ENCODE peak calls at places on chromosomes 11 and 22, in ten cellular contexts. O, B, C, G, D, T, R, Q, F and X are unnamed samples.

GRCh38 chr11:63599211-63600122 is 14.8 kb downstream of the PLAAT3 start:
- DNase-seq in O (no peak), B (no peak), C (no peak), G (no peak), D (peak), T (no peak), R (no peak), Q (no peak), F (peak), X (no peak)

GRCh38 chr11:7307836-7308235 is 56.1 kb downstream of the SYT9 start:
- DNase-seq in O (no peak), B (no peak), C (no peak), G (no peak), D (no peak), T (no peak), R (no peak), Q (no peak), F (no peak), X (no peak)

GRCh38 chr11:28939381-28939780 is 831.2 kb downstream of the METTL15 start:
- DNase-seq in O (no peak), B (no peak), C (no peak), G (no peak), D (no peak), T (no peak), R (no peak), Q (no peak), F (no peak), X (no peak)

GRCh38 chr11:1548221-1549070 is 23.6 kb downstream of the DUSP8 start:
- DNase-seq in O (peak), B (no peak), C (no peak), G (no peak), D (peak), T (no peak), R (no peak), Q (no peak), F (peak), X (peak)

GRCh38 chr22:46054091-46054877 is 77.3 kb upstream of the WNT7B start:
- DNase-seq in O (peak), B (no peak), C (peak), G (no peak), D (peak), T (peak), R (peak), Q (peak), F (peak), X (no peak)

GRCh38 chr11:113841691-113842090 is 33.7 kb downstream of the USP28 start:
- DNase-seq in O (no peak), B (no peak), C (no peak), G (no peak), D (no peak), T (no peak), R (no peak), Q (no peak), F (no peak), X (no peak)

GRCh38 chr22:45994516-45995404 is 17.8 kb upstream of the WNT7B start:
- DNase-seq in O (peak), B (no peak), C (peak), G (peak), D (peak), T (peak), R (peak), Q (peak), F (peak), X (peak)

GRCh38 chr11:131688056-131688693 is 317.8 kb downstream of the NTM start:
- DNase-seq in O (peak), B (no peak), C (peak), G (peak), D (no peak), T (peak), R (peak), Q (no peak), F (no peak), X (no peak)

GRCh38 chr11:82718307-82718706 is 15.4 kb downstream of the FAM181B start:
- DNase-seq in O (no peak), B (peak), C (no peak), G (peak), D (peak), T (peak), R (no peak), Q (no peak), F (peak), X (no peak)

GRCh38 chr11:126413843-126414405 is 58.4 kb downstream of the ST3GAL4 start:
- DNase-seq in O (no peak), B (no peak), C (no peak), G (no peak), D (no peak), T (no peak), R (no peak), Q (no peak), F (no peak), X (no peak)

GRCh38 chr11:76147106-76147735 is 59.1 kb downstream of the WNT11 start:
- DNase-seq in O (no peak), B (no peak), C (no peak), G (no peak), D (no peak), T (no peak), R (no peak), Q (no peak), F (no peak), X (no peak)

GRCh38 chr11:33808228-33808828 is 34.0 kb upstream of the FBXO3 start:
- DNase-seq in O (peak), B (peak), C (peak), G (peak), D (peak), T (peak), R (peak), Q (peak), F (peak), X (peak)

GRCh38 chr11:8711895-8712442 is 29.4 kb downstream of the RPL27A start:
- DNase-seq in O (no peak), B (no peak), C (no peak), G (no peak), D (no peak), T (no peak), R (no peak), Q (no peak), F (no peak), X (no peak)

GRCh38 chr11:6812391-6813005 is 13.0 kb upstream of the OR6A2 start:
- DNase-seq in O (no peak), B (no peak), C (peak), G (peak), D (peak), T (peak), R (peak), Q (peak), F (peak), X (peak)

GRCh38 chr22:35645646-35646045 is 2.6 kb upstream of the APOL6 start:
- DNase-seq in O (no peak), B (no peak), C (no peak), G (no peak), D (no peak), T (no peak), R (no peak), Q (no peak), F (no peak), X (no peak)

GRCh38 chr11:114149689-114150407 is 90.3 kb downstream of the ZBTB16 start:
- DNase-seq in O (no peak), B (no peak), C (no peak), G (no peak), D (no peak), T (no peak), R (no peak), Q (no peak), F (no peak), X (no peak)

GRCh38 chr11:18706330-18707243 is 8.0 kb downstream of the TMEM86A start:
- DNase-seq in O (peak), B (no peak), C (peak), G (no peak), D (no peak), T (peak), R (peak), Q (peak), F (no peak), X (peak)

GRCh38 chr11:134048028-134048427 is 20.8 kb upstream of the JAM3 start:
- DNase-seq in O (no peak), B (no peak), C (no peak), G (no peak), D (no peak), T (no peak), R (no peak), Q (no peak), F (no peak), X (no peak)

GRCh38 chr11:111586305-111586915 is 15.8 kb upstream of the SIK2 start:
- DNase-seq in O (peak), B (no peak), C (peak), G (peak), D (peak), T (peak), R (no peak), Q (peak), F (peak), X (peak)

GRCh38 chr11:121563003-121563402 is 110.2 kb upstream of the SORL1-AS1 start:
- DNase-seq in O (no peak), B (no peak), C (peak), G (no peak), D (no peak), T (no peak), R (no peak), Q (no peak), F (no peak), X (no peak)

GRCh38 chr11:35192347-35192746 is 53.4 kb downstream of the CD44 start:
- DNase-seq in O (no peak), B (no peak), C (no peak), G (peak), D (no peak), T (no peak), R (no peak), Q (no peak), F (no peak), X (no peak)

GRCh38 chr22:42360348-42360747 is 71.9 kb downstream of the NFAM1 start:
- DNase-seq in O (peak), B (no peak), C (no peak), G (no peak), D (no peak), T (no peak), R (no peak), Q (no peak), F (no peak), X (peak)

GRCh38 chr11:58919561-58919960 is 19.7 kb upstream of the GLYATL1 start:
- DNase-seq in O (no peak), B (no peak), C (no peak), G (no peak), D (no peak), T (no peak), R (no peak), Q (no peak), F (no peak), X (no peak)

GRCh38 chr11:29293825-29294224 is 723.0 kb downstream of the KCNA4 start:
- DNase-seq in O (no peak), B (peak), C (no peak), G (no peak), D (peak), T (no peak), R (no peak), Q (no peak), F (no peak), X (no peak)

GRCh38 chr11:75267171-75267970 is 26.8 kb downstream of the TPBGL start:
- DNase-seq in O (no peak), B (no peak), C (no peak), G (no peak), D (no peak), T (peak), R (no peak), Q (no peak), F (no peak), X (no peak)

GRCh38 chr11:60925685-60926267 is 1.5 kb downstream of the TMEM132A start:
- DNase-seq in O (no peak), B (peak), C (no peak), G (no peak), D (peak), T (no peak), R (no peak), Q (no peak), F (no peak), X (no peak)

GRCh38 chr11:61075891-61076290 is 26.4 kb upstream of the CD5 start:
- DNase-seq in O (peak), B (no peak), C (no peak), G (no peak), D (peak), T (no peak), R (no peak), Q (no peak), F (peak), X (no peak)